ENCODE peak calls at places on chromosome 15, in six cellular contexts. H is A549, Z is stomach, A is Peyer's patch, L is IMR-90, T is tibial nerve. D is an unnamed sample.

GRCh38 chr15:82892541-82892940 is 60.0 kb downstream of the HOMER2 start:
- DNase-seq in H (no peak), T (no peak), L (no peak), Z (no peak), A (no peak), D (no peak)

GRCh38 chr15:90165659-90166489 is 35.3 kb upstream of the SEMA4B start:
- DNase-seq in L (peak; percentile 100), H (peak; percentile 95), T (no peak), A (peak; percentile 40), Z (peak; percentile 87), D (peak; percentile 91)

GRCh38 chr15:75785771-75786563 is 57.3 kb upstream of the UBE2Q2 start:
- DNase-seq in T (no peak), A (no peak), Z (no peak), L (no peak), H (no peak), D (no peak)

GRCh38 chr15:47586653-47587224 is 130.6 kb upstream of the SEMA6D start:
- DNase-seq in A (no peak), L (no peak), T (no peak), Z (no peak), H (no peak), D (no peak)

GRCh38 chr15:44034933-44035624 is 160.0 kb downstream of the FRMD5 start:
- DNase-seq in L (peak; percentile 83), H (no peak), Z (no peak), A (no peak), T (no peak), D (peak; percentile 25)

GRCh38 chr15:77002954-77003912 is 8.3 kb downstream of the PSTPIP1 start:
- DNase-seq in T (no peak), Z (peak; percentile 53), L (no peak), A (peak; percentile 89), H (no peak), D (peak; percentile 40)

GRCh38 chr15:74307827-74308642 is 59.4 kb downstream of the CYP11A1 start:
- DNase-seq in H (peak; percentile 83), T (peak; percentile 26), Z (peak; percentile 59), L (peak; percentile 52), A (no peak), D (peak; percentile 73)

GRCh38 chr15:37824717-37825382 is 109.6 kb upstream of the TMCO5A start:
- DNase-seq in A (no peak), T (no peak), Z (no peak), H (peak; percentile 15), L (peak; percentile 98), D (peak; percentile 60)

GRCh38 chr15:79089331-79089889 is 1.2 kb downstream of the RASGRF1 start:
- DNase-seq in A (no peak), H (no peak), Z (no peak), T (no peak), L (no peak), D (no peak)

GRCh38 chr15:90618330-90619136 is 88.8 kb downstream of the CRTC3 start:
- DNase-seq in Z (no peak), A (no peak), T (no peak), L (peak; percentile 17), H (no peak), D (no peak)

GRCh38 chr15:65578904-65579728 is 31.8 kb downstream of the INTS14 start:
- DNase-seq in T (no peak), A (no peak), Z (no peak), H (no peak), L (no peak), D (no peak)

GRCh38 chr15:29920515-29920914 is 98.2 kb upstream of the TJP1 start:
- DNase-seq in L (peak; percentile 49), T (no peak), H (peak; percentile 73), A (no peak), Z (peak; percentile 60), D (no peak)

GRCh38 chr15:63093486-63094205 is 28.0 kb upstream of the LACTB start:
- DNase-seq in A (peak; percentile 70), H (peak; percentile 81), T (peak; percentile 71), L (peak; percentile 80), Z (peak; percentile 84), D (peak; percentile 85)
- TF ChIP-seq CTCF in A (peak; percentile 66), H (peak; percentile 98), T (peak; percentile 84), L (peak; percentile 82), Z (no peak), D (peak; percentile 95)

GRCh38 chr15:69121198-69121828 is 39.1 kb upstream of the GLCE start:
- DNase-seq in Z (no peak), A (no peak), T (no peak), H (no peak), L (no peak), D (no peak)

GRCh38 chr15:69125236-69125635 is 35.2 kb upstream of the GLCE start:
- DNase-seq in A (no peak), L (no peak), T (no peak), H (no peak), Z (no peak), D (no peak)

GRCh38 chr15:69127226-69127625 is 33.2 kb upstream of the GLCE start:
- DNase-seq in A (no peak), H (no peak), Z (no peak), L (no peak), T (no peak), D (no peak)

GRCh38 chr15:69129026-69129385 is 31.4 kb upstream of the GLCE start:
- DNase-seq in Z (no peak), A (no peak), H (no peak), L (no peak), T (no peak), D (no peak)

GRCh38 chr15:69126054-69126469 is 34.4 kb upstream of the GLCE start:
- DNase-seq in A (no peak), L (peak; percentile 76), Z (no peak), H (no peak), T (no peak), D (peak; percentile 29)
- TF ChIP-seq POLR2A in A (no peak), L (no peak), Z (no peak), H (no peak), T (no peak), D (no peak)

DNA sequence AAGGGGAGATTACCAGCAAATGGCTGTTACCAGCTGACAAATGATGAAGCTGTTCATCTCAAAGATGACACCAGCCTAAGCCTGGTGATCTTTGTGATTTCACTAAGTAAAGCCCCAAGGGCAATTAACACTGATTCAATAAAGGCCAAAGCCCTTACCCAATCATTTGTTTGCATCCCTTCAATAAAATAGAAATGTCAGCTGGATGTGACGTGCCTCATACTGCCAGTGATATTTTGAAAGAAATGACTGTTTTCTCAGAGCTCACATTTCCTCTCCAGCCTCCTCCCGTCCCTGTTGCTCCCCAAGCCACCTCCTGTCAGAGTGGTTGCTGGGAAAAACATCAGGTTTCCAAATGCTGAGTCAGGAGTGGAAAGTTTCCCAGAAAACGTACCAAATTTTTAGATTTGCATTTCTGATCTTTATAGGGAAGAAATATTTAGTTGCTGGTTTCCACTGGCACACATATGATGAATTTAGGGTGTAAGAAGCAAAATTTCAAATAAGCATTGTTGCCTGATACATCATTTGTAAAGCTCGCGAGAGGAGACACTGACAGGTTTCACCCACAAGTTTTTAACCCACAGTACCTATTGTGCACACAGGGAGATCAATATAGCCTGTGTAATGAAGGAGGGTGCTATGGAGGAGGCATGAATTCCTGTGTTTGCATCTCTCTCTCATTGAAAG is 21.0 kb downstream of the C2CD4A start:
- DNase-seq in L (no peak), H (no peak), Z (no peak), T (no peak), A (no peak), D (no peak)
- H3K27ac ChIP-seq in L (no peak overlapping the region), H (no peak overlapping the region), Z (no peak overlapping the region), T (peak overlapping the region; percentile 53), A (no peak overlapping the region), D (peak overlapping the region; percentile 9)

GRCh38 chr15:68316061-68316804 is 38.7 kb downstream of the FEM1B start:
- DNase-seq in H (no peak), Z (peak; percentile 26), L (no peak), T (no peak), A (no peak), D (peak; percentile 42)
- TF ChIP-seq CTCF in H (peak; percentile 55), Z (no peak), L (peak; percentile 19), T (no peak), A (no peak), D (no peak)